ENCODE peak calls at places on chromosomes 13 and 19, in four cellular contexts. T is transverse colon, H is Peyer's patch, Q is mammary epithelial cell. V is an unnamed sample.

GRCh38 chr13:93549326-93549855 is 322.8 kb downstream of the GPC6 start:
- DNase-seq in T (no peak), H (no peak), Q (no peak), V (no peak)

GRCh38 chr19:51123381-51124186 is 1.1 kb upstream of the SIGLEC9 start:
- DNase-seq in T (peak; percentile 26), H (no peak), Q (no peak), V (peak; percentile 64)

GRCh38 chr13:28466151-28466550 is 28.8 kb downstream of the FLT1 start:
- DNase-seq in T (no peak), H (no peak), Q (no peak), V (no peak)

GRCh38 chr19:8355631-8356402 is 8.1 kb upstream of the ANGPTL4 start:
- DNase-seq in T (no peak), H (no peak), Q (peak; percentile 98), V (no peak)

GRCh38 chr13:23741879-23742510 is 147.2 kb downstream of the MIPEP start:
- DNase-seq in T (no peak), H (no peak), Q (no peak), V (no peak)

GRCh38 chr13:49214917-49215376 is 5.2 kb upstream of the MLNR start:
- DNase-seq in T (peak; percentile 45), H (peak; percentile 61), Q (no peak), V (peak; percentile 47)

GRCh38 chr19:55174425-55175116 is 5.5 kb downstream of the SYT5 start:
- DNase-seq in T (no peak), H (no peak), Q (no peak), V (no peak)

GRCh38 chr19:6491802-6492592 is 10.1 kb downstream of the TUBB4A start:
- DNase-seq in T (no peak), H (no peak), Q (no peak), V (no peak)

GRCh38 chr19:32396046-32396652 is 9.4 kb upstream of the DPY19L3 start:
- DNase-seq in T (no peak), H (no peak), Q (peak; percentile 44), V (no peak)

GRCh38 chr19:15091918-15092753 is 10.1 kb downstream of the OR1I1 start:
- DNase-seq in T (no peak), H (no peak), Q (peak; percentile 41), V (peak; percentile 56)

GRCh38 chr19:47749326-47749725 is 4.0 kb downstream of the NOP53 start:
- DNase-seq in T (no peak), H (no peak), Q (no peak), V (no peak)

GRCh38 chr13:49844191-49844590 is 51.7 kb upstream of the KPNA3 start:
- DNase-seq in T (no peak), H (no peak), Q (no peak), V (no peak)

GRCh38 chr13:75372923-75373841 is 108.8 kb downstream of the TBC1D4 start:
- DNase-seq in T (no peak), H (no peak), Q (no peak), V (no peak)

GRCh38 chr13:75368167-75368566 is 113.8 kb downstream of the TBC1D4 start:
- DNase-seq in T (no peak), H (no peak), Q (peak; percentile 62), V (no peak)

GRCh38 chr13:75372517-75372916 is 109.5 kb downstream of the TBC1D4 start:
- DNase-seq in T (no peak), H (no peak), Q (no peak), V (peak; percentile 42)

GRCh38 chr13:75371223-75371622 is 110.7 kb downstream of the TBC1D4 start:
- DNase-seq in T (no peak), H (no peak), Q (no peak), V (no peak)

GRCh38 chr13:75369986-75370385 is 112.0 kb downstream of the TBC1D4 start:
- DNase-seq in T (no peak), H (no peak), Q (no peak), V (no peak)
- H3K4me1 ChIP-seq in T (peaks cover 6% of the 10 kb centered on the region), H (no peaks in the 10 kb centered on the region), Q (peaks cover 36% of the 10 kb centered on the region), V (peaks cover 9% of the 10 kb centered on the region)

GRCh38 chr19:1239420-1239795 is 1.6 kb upstream of the CBARP start:
- DNase-seq in T (no peak), H (no peak), Q (no peak), V (no peak)

GRCh38 chr19:1241417-1242095 is at the start of gene ATP5F1D:
- DNase-seq in T (peak; percentile 96), H (peak; percentile 96), Q (peak; percentile 91), V (peak; percentile 87)

GRCh38 chr19:1238373-1239303 is 833 bp upstream of the CBARP start:
- DNase-seq in T (no peak), H (no peak), Q (no peak), V (no peak)

GRCh38 chr19:1239796-1240737 is 1.5 kb upstream of the ATP5F1D start:
- DNase-seq in T (peak; percentile 88), H (peak; percentile 83), Q (peak; percentile 70), V (peak; percentile 93)

DNA sequence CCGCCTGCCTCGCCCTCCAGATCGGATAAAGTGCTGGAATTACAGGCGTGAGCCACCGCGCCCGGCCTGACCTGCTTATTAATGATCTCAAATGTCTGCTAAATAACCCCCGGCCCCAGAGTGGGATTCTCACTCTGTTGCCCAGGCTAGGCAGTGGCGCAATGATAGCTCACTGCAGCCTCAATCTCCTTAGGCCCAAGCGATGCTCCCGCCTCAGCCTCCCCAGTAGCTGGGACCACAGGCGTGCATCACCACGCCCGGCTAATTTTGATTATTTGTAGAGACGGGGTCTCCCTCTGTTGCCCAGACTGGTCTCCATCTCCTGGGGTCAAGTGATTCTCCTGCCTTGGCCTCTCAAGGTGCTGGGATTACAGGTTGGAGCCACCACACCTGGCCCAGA is 626 bp upstream of the ATP5F1D start:
- DNase-seq in T (no peak), H (no peak), Q (no peak), V (no peak)
- H3K4me1 ChIP-seq in T (peaks cover 61% of the 10 kb centered on the region), H (peaks cover 53% of the 10 kb centered on the region), Q (peaks cover 50% of the 10 kb centered on the region), V (peaks cover 59% of the 10 kb centered on the region)

DNA sequence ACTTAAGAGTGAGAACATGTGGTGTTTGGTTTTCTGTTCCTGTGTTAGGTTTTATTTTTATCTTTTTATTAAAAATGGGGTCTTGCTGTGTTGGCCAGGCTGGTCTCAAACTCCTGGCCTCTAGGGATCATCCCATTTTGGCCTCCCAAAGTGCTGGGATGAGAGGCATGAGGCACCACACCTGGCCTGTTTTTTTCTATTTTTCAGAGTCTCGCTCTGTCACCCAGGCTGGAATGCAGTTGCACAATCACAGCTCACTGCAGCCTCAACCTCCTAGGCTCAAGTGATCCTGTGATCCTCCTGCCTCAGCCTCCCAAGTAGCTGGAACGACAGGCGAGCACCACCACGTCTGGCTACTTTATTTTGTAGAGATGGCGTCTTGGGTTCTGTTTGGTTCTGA is 7.6 kb downstream of the ZNF574 start:
- DNase-seq in T (no peak), H (no peak), Q (no peak), V (no peak)
- H3K4me1 ChIP-seq in T (peaks cover 13% of the 10 kb centered on the region), H (peaks cover 2% of the 10 kb centered on the region), Q (peaks cover 17% of the 10 kb centered on the region), V (no peaks in the 10 kb centered on the region)

GRCh38 chr19:2041436-2041685 is 9.7 kb downstream of the MKNK2 start:
- DNase-seq in T (no peak), H (no peak), Q (no peak), V (no peak)
- H3K4me1 ChIP-seq in T (peaks cover 40% of the 10 kb centered on the region), H (peaks cover 41% of the 10 kb centered on the region), Q (peaks cover 27% of the 10 kb centered on the region), V (peaks cover 56% of the 10 kb centered on the region)

GRCh38 chr19:3211191-3211590 is 13.3 kb upstream of the CELF5 start:
- DNase-seq in T (no peak), H (no peak), Q (no peak), V (no peak)

GRCh38 chr19:3210347-3211017 is 14.0 kb upstream of the CELF5 start:
- DNase-seq in T (peak; percentile 72), H (peak; percentile 82), Q (peak; percentile 19), V (peak; percentile 67)

GRCh38 chr19:3216874-3217273 is 7.6 kb upstream of the CELF5 start:
- DNase-seq in T (no peak), H (no peak), Q (no peak), V (no peak)

GRCh38 chr19:3208317-3209207 is 15.9 kb upstream of the CELF5 start:
- DNase-seq in T (no peak), H (no peak), Q (no peak), V (no peak)

DNA sequence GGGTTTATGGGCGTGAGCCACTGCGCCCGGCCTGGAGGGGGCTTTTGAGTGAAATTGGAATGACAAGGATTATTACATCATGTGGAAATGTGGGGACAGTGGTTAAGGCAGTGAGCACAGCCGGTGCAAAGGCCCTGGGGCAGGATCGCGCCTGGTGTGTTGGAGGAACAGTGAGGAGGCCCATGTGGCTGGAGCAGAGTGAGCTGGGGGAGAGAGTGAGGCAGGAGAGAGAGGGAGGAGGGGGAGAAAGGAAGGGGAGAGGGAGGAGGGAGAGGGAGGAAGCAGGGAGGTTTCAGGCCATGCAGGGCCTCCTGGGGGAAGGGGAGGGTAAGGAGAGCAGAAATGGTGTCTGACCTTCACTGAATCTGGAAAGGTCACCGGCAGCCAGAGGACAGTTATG is 11.3 kb upstream of the CELF5 start:
- DNase-seq in T (no peak), H (no peak), Q (no peak), V (no peak)
- H3K4me1 ChIP-seq in T (no peaks in the 10 kb centered on the region), H (no peaks in the 10 kb centered on the region), Q (no peaks in the 10 kb centered on the region), V (no peaks in the 10 kb centered on the region)

DNA sequence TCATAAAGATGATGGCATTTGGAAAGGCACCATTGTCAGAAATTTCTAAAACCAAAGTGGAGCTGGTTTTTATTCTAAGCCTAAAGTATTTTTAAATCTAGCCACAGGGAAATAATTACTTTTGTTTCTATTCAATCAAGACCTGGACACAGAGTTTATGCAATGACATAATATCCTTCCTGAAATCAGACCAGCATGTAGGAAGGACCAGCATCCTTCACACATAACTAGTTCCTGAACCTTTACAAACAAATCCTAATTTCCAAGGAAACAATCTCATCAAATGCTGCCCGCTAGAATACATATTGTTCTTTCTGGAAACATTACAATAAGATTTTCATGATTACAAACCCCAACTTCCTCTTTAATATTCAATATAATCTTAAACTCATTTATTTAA is 1.5 kb downstream of the STARD13 start:
- DNase-seq in T (no peak), H (no peak), Q (no peak), V (no peak)
- H3K4me1 ChIP-seq in T (peaks cover 47% of the 10 kb centered on the region), H (no peaks in the 10 kb centered on the region), Q (peaks cover 44% of the 10 kb centered on the region), V (peaks cover 13% of the 10 kb centered on the region)

GRCh38 chr19:16620584-16620983 is 7.4 kb downstream of the MED26 start:
- DNase-seq in T (no peak), H (no peak), Q (no peak), V (no peak)

GRCh38 chr19:16619456-16619855 is 8.5 kb downstream of the MED26 start:
- DNase-seq in T (no peak), H (no peak), Q (peak; percentile 2), V (no peak)

GRCh38 chr19:16621165-16621800 is 6.7 kb downstream of the MED26 start:
- DNase-seq in T (no peak), H (no peak), Q (no peak), V (no peak)

GRCh38 chr19:16618248-16618647 is 9.8 kb downstream of the MED26 start:
- DNase-seq in T (no peak), H (no peak), Q (no peak), V (no peak)

GRCh38 chr19:16620018-16620417 is 8.0 kb downstream of the MED26 start:
- DNase-seq in T (no peak), H (no peak), Q (no peak), V (no peak)
- H3K4me1 ChIP-seq in T (peaks cover 9% of the 10 kb centered on the region), H (no peaks in the 10 kb centered on the region), Q (peaks cover 11% of the 10 kb centered on the region), V (peaks cover 83% of the 10 kb centered on the region)

V was measured in CD4-positive, alpha-beta memory T cell.